ENCODE peak calls at places on chromosome 10, in eight cellular contexts. B is fibroblast of the aortic adventitia; S is GM10248; R is MCF 10A; C is Caco-2; H is stimulated activated CD8-positive, alpha-beta memory T cell treated with anti-CD3 and anti-CD28 coated beads, Interleukin-2, amount 100 ng/mL, for 1 hour; I is NCI-H1694 treated with DMSO at 0.1 percent for 48 hours; N is mucosa of gallbladder. U is an unnamed sample.
A peak's percentile ranks its signal among the peaks of the same experiment; 100 is the strongest.

GRCh38 chr10:34859170-34859569 is 44.1 kb upstream of the PARD3 start:
- DNase-seq in R (peak; percentile 3), S (no peak), C (no peak), N (no peak), B (no peak), H (no peak), I (no peak), U (no peak)

GRCh38 chr10:114271014-114271778 is 32.1 kb downstream of the VWA2 start:
- DNase-seq in R (peak; percentile 65), H (no peak), B (no peak), I (no peak), N (peak; percentile 40), S (no peak), C (no peak), U (no peak)

GRCh38 chr10:58064714-58065528 is 202.8 kb downstream of the IPMK start:
- DNase-seq in B (peak; percentile 72), S (peak; percentile 28), N (no peak), H (no peak), R (peak; percentile 62), I (peak; percentile 16), C (peak; percentile 75), U (peak; percentile 12)

GRCh38 chr10:99460070-99460469 is 29.6 kb upstream of the GOT1 start:
- DNase-seq in S (no peak), I (no peak), R (no peak), H (no peak), B (no peak), C (no peak), N (no peak), U (no peak)

GRCh38 chr10:54797636-54798395 is 3.2 kb downstream of the PCDH15 start:
- DNase-seq in I (no peak), C (no peak), S (no peak), R (peak; percentile 4), B (no peak), N (no peak), H (no peak), U (no peak)

GRCh38 chr10:44417761-44418160 is 32.9 kb upstream of the CXCL12 start:
- DNase-seq in I (no peak), B (no peak), R (no peak), S (no peak), N (no peak), H (no peak), C (no peak), U (no peak)

GRCh38 chr10:110163192-110163773 is 44.1 kb upstream of the MXI1 start:
- DNase-seq in R (no peak), N (no peak), H (no peak), C (peak; percentile 63), I (no peak), B (no peak), S (no peak), U (no peak)

GRCh38 chr10:100825946-100826660 is 80.7 kb downstream of the PAX2 start:
- DNase-seq in S (peak; percentile 50), H (no peak), N (no peak), C (no peak), I (peak; percentile 0), B (no peak), R (no peak), U (no peak)

GRCh38 chr10:119211625-119212441 is 4.5 kb downstream of the GRK5 start:
- DNase-seq in C (no peak), R (no peak), B (peak; percentile 59), I (no peak), S (no peak), N (no peak), H (no peak), U (peak; percentile 57)

GRCh38 chr10:110286841-110287240 is 17.9 kb downstream of the SMNDC1 start:
- DNase-seq in S (no peak), C (no peak), R (no peak), H (no peak), N (no peak), B (no peak), I (no peak), U (no peak)

GRCh38 chr10:99537381-99538286 is 4.9 kb downstream of the NKX2-3 start:
- DNase-seq in N (no peak), B (no peak), I (no peak), S (no peak), H (no peak), R (no peak), C (peak; percentile 38), U (no peak)

GRCh38 chr10:77251297-77252013 is 386.2 kb downstream of the KCNMA1 start:
- DNase-seq in R (peak; percentile 50), B (peak; percentile 53), I (peak; percentile 29), N (no peak), S (no peak), C (peak; percentile 74), H (no peak), U (peak; percentile 26)

GRCh38 chr10:58508316-58508715 is 4.4 kb upstream of the BICC1 start:
- DNase-seq in C (no peak), S (no peak), N (no peak), B (peak; percentile 66), H (no peak), I (no peak), R (peak; percentile 18), U (no peak)

GRCh38 chr10:80488539-80489066 is 34.5 kb downstream of the TSPAN14 start:
- DNase-seq in I (no peak), S (no peak), C (no peak), B (no peak), N (no peak), R (no peak), H (no peak), U (no peak)

GRCh38 chr10:70966848-70967553 is 78.6 kb upstream of the PCBD1 start:
- DNase-seq in B (no peak), H (no peak), C (no peak), I (no peak), R (no peak), N (no peak), S (no peak), U (no peak)

GRCh38 chr10:75845538-75845937 is 414.1 kb downstream of the LRMDA start:
- DNase-seq in R (no peak), S (no peak), H (no peak), B (no peak), C (no peak), I (no peak), N (no peak), U (no peak)

GRCh38 chr10:61992683-61993629 is 91.5 kb downstream of the ARID5B start:
- DNase-seq in I (no peak), B (peak; percentile 98), R (peak; percentile 90), C (no peak), S (peak; percentile 27), H (no peak), N (peak; percentile 72), U (no peak)

GRCh38 chr10:22611425-22612111 is 102.8 kb downstream of the PIP4K2A start:
- DNase-seq in N (no peak), R (no peak), C (no peak), S (no peak), H (no peak), I (no peak), B (no peak), U (peak; percentile 79)

GRCh38 chr10:74227697-74228424 is 76.8 kb downstream of the ADK start:
- DNase-seq in S (peak; percentile 28), H (no peak), C (no peak), I (no peak), R (peak; percentile 65), N (no peak), B (peak; percentile 50), U (no peak)

GRCh38 chr10:131834152-131834810 is 66.5 kb upstream of the PPP2R2D start:
- DNase-seq in H (no peak), R (no peak), B (no peak), I (no peak), C (no peak), N (no peak), S (no peak), U (no peak)

GRCh38 chr10:598415-599170 is 90.9 kb downstream of the DIP2C start:
- DNase-seq in R (no peak), I (no peak), C (no peak), S (no peak), B (peak; percentile 91), H (no peak), N (no peak), U (no peak)

GRCh38 chr10:103111031-103111917 is 81.8 kb downstream of the NT5C2 start:
- DNase-seq in S (peak; percentile 48), C (no peak), B (peak; percentile 41), N (no peak), H (no peak), I (no peak), R (peak; percentile 59), U (no peak)

GRCh38 chr10:80166581-80167470 is 34.3 kb downstream of the PLAC9 start:
- DNase-seq in S (no peak), C (no peak), I (no peak), B (no peak), R (no peak), H (no peak), N (no peak), U (no peak)

GRCh38 chr10:23331567-23332290 is 12.9 kb downstream of the C10orf67 start:
- DNase-seq in R (peak; percentile 88), B (peak; percentile 81), I (no peak), C (no peak), S (no peak), N (no peak), H (no peak), U (no peak)

GRCh38 chr10:593901-594457 is 95.5 kb downstream of the DIP2C start:
- DNase-seq in R (peak; percentile 2), I (no peak), C (no peak), B (peak; percentile 90), S (no peak), N (no peak), H (no peak), U (no peak)

GRCh38 chr10:132674311-132674710 is 111.6 kb downstream of the NKX6-2 start:
- DNase-seq in C (no peak), N (no peak), H (no peak), S (no peak), I (no peak), R (no peak), B (no peak), U (no peak)

GRCh38 chr10:10726101-10726500 is 291.6 kb upstream of the CELF2 start:
- DNase-seq in S (no peak), B (no peak), I (no peak), R (no peak), H (no peak), N (no peak), C (no peak), U (no peak)

GRCh38 chr10:84204122-84204521 is 9.8 kb downstream of the CDHR1 start:
- DNase-seq in C (no peak), I (no peak), S (peak; percentile 74), R (peak; percentile 33), H (no peak), B (no peak), N (no peak), U (no peak)

GRCh38 chr10:71214641-71215160 is 2.3 kb downstream of the UNC5B start:
- DNase-seq in S (no peak), R (no peak), N (no peak), B (no peak), C (no peak), I (no peak), H (no peak), U (no peak)

GRCh38 chr10:76035728-76036409 is 604.4 kb downstream of the LRMDA start:
- DNase-seq in I (no peak), S (no peak), R (no peak), N (no peak), C (no peak), B (no peak), H (no peak), U (no peak)

GRCh38 chr10:101772895-101773761 is 2.8 kb downstream of the FGF8 start:
- DNase-seq in S (no peak), B (no peak), I (no peak), R (no peak), N (no peak), H (no peak), C (no peak), U (no peak)

GRCh38 chr10:129477051-129477450 is 10.0 kb downstream of the MGMT start:
- DNase-seq in H (no peak), C (no peak), N (no peak), S (no peak), I (no peak), R (no peak), B (no peak), U (no peak)

GRCh38 chr10:97347317-97347716 is 12.8 kb upstream of the FRAT2 start:
- DNase-seq in C (no peak), H (no peak), N (no peak), I (no peak), R (no peak), B (no peak), S (no peak), U (no peak)

GRCh38 chr10:69048103-69048502 is 39.8 kb upstream of the SRGN start:
- DNase-seq in S (no peak), N (peak; percentile 53), B (no peak), I (no peak), C (no peak), H (no peak), R (no peak), U (no peak)